ENCODE peak calls at places on chromosome 20, in four cellular contexts. P is ELF-1, B is AG10803, H is HL-60. Q is an unnamed sample.

GRCh38 chr20:45354423-45355208 is 6.4 kb upstream of the SDC4 start:
- DNase-seq in P (no peak), H (no peak), B (no peak), Q (no peak)

GRCh38 chr20:2236266-2236665 is 59.5 kb upstream of the TGM3 start:
- DNase-seq in H (no peak), P (peak), B (no peak), Q (no peak)

GRCh38 chr20:2757001-2757400 is 43.4 kb downstream of the CPXM1 start:
- DNase-seq in P (no peak), B (no peak), H (no peak), Q (no peak)

GRCh38 chr20:3685341-3685740 is 3.5 kb upstream of the ADAM33 start:
- DNase-seq in H (no peak), B (no peak), P (no peak), Q (no peak)

GRCh38 chr20:32205502-32206382 is 1.8 kb downstream of the PLAGL2 start:
- DNase-seq in P (no peak), H (peak), B (peak), Q (peak)

GRCh38 chr20:38930242-38930569 is 4.0 kb downstream of the FAM83D start:
- DNase-seq in P (no peak), B (no peak), H (no peak), Q (no peak)

GRCh38 chr20:62010551-62011402 is 54.9 kb downstream of the TAF4 start:
- DNase-seq in B (peak), H (no peak), P (peak), Q (no peak)

GRCh38 chr20:5552154-5552553 is 198.0 kb upstream of the SHLD1 start:
- DNase-seq in H (no peak), P (no peak), B (no peak), Q (no peak)